ENCODE peak calls at places on chromosomes 11 and 22, in four cellular contexts. One of them, this sample, is unnamed. For H3K4me1, the result is how much of the 10 kb centered on the place peaks cover.

GRCh38 chr11:83643115-83643514 is 356.9 kb upstream of the CCDC90B start:
- DNase-seq in GM12878: peak
- DNase-seq in K562: no peak
- DNase-seq in H1: no peak
- DNase-seq in this sample: no peak

GRCh38 chr11:125376117-125376516 is 119.9 kb downstream of the FEZ1 start:
- DNase-seq in GM12878: no peak
- DNase-seq in K562: peak
- DNase-seq in H1: no peak
- DNase-seq in this sample: no peak

GRCh38 chr11:127624455-127624854 is 623.9 kb upstream of the KIRREL3 start:
- DNase-seq in GM12878: no peak
- DNase-seq in K562: no peak
- DNase-seq in H1: no peak
- DNase-seq in this sample: no peak

GRCh38 chr11:12717851-12718291 is 43.6 kb downstream of the TEAD1 start:
- DNase-seq in GM12878: peak
- DNase-seq in K562: no peak
- DNase-seq in H1: peak
- DNase-seq in this sample: no peak

GRCh38 chr11:127017482-127017881 is 16.9 kb upstream of the KIRREL3 start:
- DNase-seq in GM12878: no peak
- DNase-seq in K562: peak
- DNase-seq in H1: no peak
- DNase-seq in this sample: no peak

GRCh38 chr22:32685527-32685926 is 116.0 kb upstream of the TIMP3 start:
- DNase-seq in GM12878: no peak
- DNase-seq in K562: no peak
- DNase-seq in H1: no peak
- DNase-seq in this sample: no peak

GRCh38 chr11:102546427-102546826 is 15.9 kb upstream of the MMP7 start:
- DNase-seq in GM12878: no peak
- DNase-seq in K562: no peak
- DNase-seq in H1: no peak
- DNase-seq in this sample: no peak

GRCh38 chr11:69249641-69250502 is 44.1 kb upstream of the MYEOV start:
- DNase-seq in GM12878: no peak
- DNase-seq in K562: no peak
- DNase-seq in H1: peak
- DNase-seq in this sample: no peak

GRCh38 chr11:25242928-25243327 is 746.1 kb downstream of the LUZP2 start:
- DNase-seq in GM12878: no peak
- DNase-seq in K562: no peak
- DNase-seq in H1: no peak
- DNase-seq in this sample: no peak

GRCh38 chr11:130156108-130157022 is 3.2 kb upstream of the ST14 start:
- DNase-seq in GM12878: no peak
- DNase-seq in K562: no peak
- DNase-seq in H1: no peak
- DNase-seq in this sample: no peak

GRCh38 chr11:35151241-35151640 is 12.3 kb downstream of the CD44 start:
- DNase-seq in GM12878: no peak
- DNase-seq in K562: no peak
- DNase-seq in H1: no peak
- DNase-seq in this sample: no peak
- H3K4me1 ChIP-seq in GM12878: under half
- H3K4me1 ChIP-seq in K562: under half
- H3K4me1 ChIP-seq in H1: under half
- H3K4me1 ChIP-seq in this sample: under half

GRCh38 chr11:22795914-22796313 is 33.7 kb downstream of the SVIP start:
- DNase-seq in GM12878: no peak
- DNase-seq in K562: peak
- DNase-seq in H1: no peak
- DNase-seq in this sample: no peak

GRCh38 chr11:22787055-22787454 is 42.5 kb downstream of the SVIP start:
- DNase-seq in GM12878: no peak
- DNase-seq in K562: no peak
- DNase-seq in H1: no peak
- DNase-seq in this sample: no peak

GRCh38 chr11:22787565-22788162 is 41.9 kb downstream of the SVIP start:
- DNase-seq in GM12878: no peak
- DNase-seq in K562: peak
- DNase-seq in H1: no peak
- DNase-seq in this sample: peak

GRCh38 chr11:22797081-22797480 is 32.5 kb downstream of the SVIP start:
- DNase-seq in GM12878: no peak
- DNase-seq in K562: no peak
- DNase-seq in H1: no peak
- DNase-seq in this sample: no peak

GRCh38 chr11:22792497-22792896 is 37.1 kb downstream of the SVIP start:
- DNase-seq in GM12878: no peak
- DNase-seq in K562: peak
- DNase-seq in H1: no peak
- DNase-seq in this sample: peak
- TF ChIP-seq EGR1 in GM12878: no peak
- TF ChIP-seq EGR1 in K562: no peak
- TF ChIP-seq EGR1 in H1: no peak
- TF ChIP-seq EGR1 in this sample: no peak

DNA sequence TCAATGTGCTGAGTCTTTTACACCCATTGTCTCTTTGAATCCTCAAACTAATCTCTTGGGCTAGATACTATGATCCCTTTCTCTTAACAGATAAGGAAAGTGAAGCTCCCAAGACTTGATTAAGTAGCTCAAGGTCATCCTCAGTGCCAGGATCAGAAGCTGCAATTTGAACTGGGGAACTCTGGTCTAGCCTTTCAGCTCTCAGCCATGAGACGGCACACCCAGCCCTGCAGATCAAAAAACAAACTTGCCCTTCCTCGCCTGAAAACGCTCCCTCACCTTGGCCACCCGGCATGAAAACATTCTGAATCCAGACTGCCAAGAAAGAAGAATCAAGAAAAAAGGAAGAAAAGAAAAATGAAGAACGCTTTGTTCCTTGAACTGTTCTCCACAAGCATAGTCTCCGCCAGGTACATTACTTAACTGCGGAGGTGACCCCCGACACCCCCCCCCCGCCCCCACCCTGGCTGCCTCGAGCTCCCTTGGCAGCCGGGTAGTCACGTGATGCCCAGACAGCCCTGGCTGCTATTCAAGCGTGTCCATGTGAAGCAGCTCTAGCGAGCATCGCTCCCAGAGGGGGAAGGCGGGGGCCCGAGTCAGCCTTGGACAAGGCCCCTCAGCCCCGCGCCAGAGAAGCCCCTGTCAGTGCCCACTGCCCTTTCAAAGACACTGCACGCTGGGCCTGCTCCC is 451.2 kb downstream of the MIAT start:
- DNase-seq in GM12878: no peak
- DNase-seq in K562: no peak
- DNase-seq in H1: no peak
- DNase-seq in this sample: no peak
- H3K4me1 ChIP-seq in GM12878: under half
- H3K4me1 ChIP-seq in K562: under half
- H3K4me1 ChIP-seq in H1: under half
- H3K4me1 ChIP-seq in this sample: half or more

DNA sequence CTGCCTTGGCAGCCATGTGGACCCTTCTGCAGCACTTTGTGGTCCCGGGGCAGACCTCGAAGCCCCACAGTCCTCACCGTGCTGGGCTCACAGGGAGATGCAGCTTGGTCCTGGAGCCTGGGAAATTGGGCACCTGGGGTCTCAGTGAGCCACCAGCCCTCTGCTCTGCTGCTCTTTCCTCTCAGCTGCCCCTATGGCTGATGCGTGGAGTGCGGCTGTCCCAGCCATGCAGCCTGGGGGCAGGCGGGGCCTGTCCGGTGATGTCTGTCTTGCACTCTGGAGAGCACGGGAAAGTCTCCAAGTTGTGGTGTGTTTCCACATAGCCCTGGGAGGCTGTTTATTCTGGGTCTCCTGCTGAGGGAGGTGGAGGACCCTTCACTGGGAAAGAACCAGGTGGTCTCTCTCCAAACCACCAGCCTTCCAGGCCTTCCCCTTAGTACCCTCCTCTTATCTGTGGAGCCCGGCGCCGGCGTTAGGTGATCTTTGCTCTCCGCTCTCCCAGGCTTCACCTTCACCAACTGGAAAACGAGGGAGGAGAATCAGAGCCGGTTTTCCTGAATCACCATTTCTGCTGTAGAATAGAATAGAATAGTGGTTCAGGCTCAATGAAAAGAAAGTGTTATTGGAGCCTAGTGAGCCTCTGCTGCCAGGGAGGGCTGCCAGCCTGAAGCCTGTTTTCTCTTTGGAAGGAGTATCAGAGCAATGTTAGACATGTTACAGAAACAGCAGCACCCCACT is 41.2 kb upstream of the GRAMD4 start:
- DNase-seq in GM12878: no peak
- DNase-seq in K562: no peak
- DNase-seq in H1: no peak
- DNase-seq in this sample: no peak
- TF ChIP-seq EGR1 in GM12878: no peak
- TF ChIP-seq EGR1 in K562: no peak
- TF ChIP-seq EGR1 in H1: no peak
- TF ChIP-seq EGR1 in this sample: no peak

DNA sequence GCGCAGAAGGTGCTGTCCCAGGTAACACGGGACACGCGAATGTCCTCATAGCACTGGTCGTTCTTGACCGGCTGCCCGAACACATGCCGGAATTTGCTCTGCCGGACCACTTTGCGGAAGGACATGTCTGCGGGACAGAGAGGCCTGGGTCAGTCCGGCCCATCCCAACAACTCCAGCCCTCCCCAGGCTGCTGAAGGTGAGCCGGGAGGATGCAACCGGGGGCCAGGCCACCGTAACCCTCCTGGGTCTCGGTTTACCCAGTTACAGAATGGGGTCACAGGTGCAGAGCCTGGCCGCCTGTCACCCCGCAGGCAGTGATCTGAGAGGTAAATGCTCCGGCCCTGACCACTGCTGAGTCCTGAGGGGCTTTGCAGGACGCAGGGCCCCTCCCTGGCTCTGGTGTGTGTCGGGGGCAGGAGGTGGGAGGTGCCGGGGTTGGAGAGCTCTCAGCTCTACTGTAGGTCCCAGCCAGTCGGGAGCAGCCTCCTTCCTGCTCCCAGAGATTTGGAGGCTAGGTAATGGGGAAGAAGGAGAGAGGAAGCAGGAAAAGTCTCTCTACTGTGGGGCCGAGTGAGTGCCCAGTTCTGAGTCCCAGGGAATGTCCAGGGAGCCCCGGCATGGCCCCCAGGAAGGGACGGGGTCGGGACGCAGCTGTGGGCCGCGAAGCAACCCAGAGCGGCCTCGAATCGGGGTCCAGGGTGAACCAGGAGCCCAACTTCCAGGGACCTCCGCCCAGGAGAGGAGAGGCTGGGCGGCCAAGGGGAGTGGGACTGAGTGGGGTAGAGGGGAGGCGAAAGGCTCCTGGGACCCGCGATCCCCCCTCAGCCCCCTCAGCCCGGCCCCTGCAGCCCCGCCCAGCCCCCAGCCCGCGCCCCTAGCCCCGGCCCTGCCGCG is 525 bp downstream of the CORO1B start:
- DNase-seq in GM12878: no peak
- DNase-seq in K562: peak
- DNase-seq in H1: peak
- DNase-seq in this sample: no peak
- H3K4me1 ChIP-seq in GM12878: under half
- H3K4me1 ChIP-seq in K562: half or more
- H3K4me1 ChIP-seq in H1: under half
- H3K4me1 ChIP-seq in this sample: under half

DNA sequence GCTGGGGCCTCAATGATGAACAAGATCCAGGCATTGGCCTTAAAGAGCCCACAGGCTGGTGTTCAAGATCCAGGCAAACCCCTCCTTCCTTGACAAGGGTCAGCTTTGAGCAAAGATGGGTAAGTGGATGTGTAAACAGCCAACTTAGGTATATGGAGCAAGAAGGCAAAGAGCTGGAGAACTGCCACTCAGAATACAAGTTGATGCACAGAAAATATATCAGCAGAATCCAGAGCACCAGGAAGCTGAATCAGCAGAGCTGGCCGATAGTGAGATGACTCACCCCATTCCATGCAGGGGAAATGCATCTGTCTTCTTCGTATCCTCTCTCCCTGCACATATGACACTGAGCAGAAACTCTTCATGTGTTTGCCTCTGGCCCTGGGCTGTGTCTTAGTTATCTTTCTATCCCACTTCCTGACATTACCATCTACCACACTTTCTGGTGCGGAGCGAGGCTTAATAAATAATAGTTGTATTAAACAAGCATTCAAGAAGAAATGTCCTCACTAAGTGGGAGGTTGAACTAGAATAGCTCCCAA is 57.8 kb downstream of the ENDOD1 start:
- DNase-seq in GM12878: no peak
- DNase-seq in K562: peak
- DNase-seq in H1: no peak
- DNase-seq in this sample: peak
- TF ChIP-seq EGR1 in GM12878: no peak
- TF ChIP-seq EGR1 in K562: no peak
- TF ChIP-seq EGR1 in H1: no peak
- TF ChIP-seq EGR1 in this sample: no peak

GRCh38 chr22:23292453-23293350 is 112.4 kb downstream of the BCR start:
- DNase-seq in GM12878: no peak
- DNase-seq in K562: no peak
- DNase-seq in H1: no peak
- DNase-seq in this sample: no peak
- H3K4me1 ChIP-seq in GM12878: under half
- H3K4me1 ChIP-seq in K562: under half
- H3K4me1 ChIP-seq in H1: under half
- H3K4me1 ChIP-seq in this sample: under half

GRCh38 chr11:63985812-63986155 is 454 bp upstream of the OTUB1 start:
- DNase-seq in GM12878: peak
- DNase-seq in K562: no peak
- DNase-seq in H1: no peak
- DNase-seq in this sample: no peak
- TF ChIP-seq EGR1 in GM12878: no peak
- TF ChIP-seq EGR1 in K562: no peak
- TF ChIP-seq EGR1 in H1: no peak
- TF ChIP-seq EGR1 in this sample: no peak

This sample was measured in HCT116.